ENCODE peak calls at places on chromosome 3, in five cellular contexts. D, O, V, W and B are unnamed samples.

GRCh38 chr3:43998374-43998840 is 243.3 kb upstream of the TOPAZ1 start:
- DNase-seq in D (no peak), V (no peak), O (no peak), W (no peak), B (peak)

GRCh38 chr3:73718326-73719110 is 93.8 kb upstream of the PDZRN3 start:
- DNase-seq in D (no peak), O (no peak), W (no peak), V (no peak), B (no peak)

GRCh38 chr3:122691195-122691594 is 10.6 kb downstream of the PARP14 start:
- DNase-seq in O (peak), D (no peak), W (peak), V (no peak), B (no peak)

GRCh38 chr3:47803478-47804025 is 614 bp downstream of the DHX30 start:
- DNase-seq in W (no peak), V (no peak), O (no peak), D (no peak), B (no peak)

GRCh38 chr3:52225452-52226228 is at the start of gene TLR9:
- DNase-seq in O (peak), D (no peak), W (no peak), V (no peak), B (no peak)

GRCh38 chr3:99400352-99400751 is 238.0 kb upstream of the COL8A1 start:
- DNase-seq in O (no peak), W (no peak), D (no peak), V (no peak), B (no peak)

GRCh38 chr3:156997351-156997750 is 162.6 kb downstream of the CCNL1 start:
- DNase-seq in O (no peak), V (no peak), D (no peak), W (no peak), B (no peak)

GRCh38 chr3:27488821-27489220 is 4.6 kb upstream of the SLC4A7 start:
- DNase-seq in V (no peak), O (no peak), W (no peak), D (no peak), B (no peak)

GRCh38 chr3:123881771-123882170 is 2.4 kb downstream of the MYLK start:
- DNase-seq in D (no peak), V (no peak), O (no peak), W (no peak), B (peak)

GRCh38 chr3:24678441-24678865 is 183.8 kb upstream of the THRB start:
- DNase-seq in W (no peak), O (no peak), D (no peak), V (no peak), B (no peak)

GRCh38 chr3:125401402-125401801 is 26.3 kb upstream of the ZNF148 start:
- DNase-seq in O (no peak), V (no peak), D (no peak), W (peak), B (no peak)

GRCh38 chr3:37768107-37768809 is 93.4 kb upstream of the CTDSPL start:
- DNase-seq in O (no peak), V (no peak), W (peak), D (no peak), B (peak)

GRCh38 chr3:181687738-181688137 is 24.0 kb upstream of the SOX2 start:
- DNase-seq in V (no peak), D (no peak), O (no peak), W (no peak), B (no peak)

GRCh38 chr3:146020969-146021368 is 140.0 kb downstream of the PLOD2 start:
- DNase-seq in D (no peak), V (no peak), W (peak), O (no peak), B (peak)

GRCh38 chr3:123104550-123104949 is 37.7 kb downstream of the PDIA5 start:
- DNase-seq in D (peak), W (no peak), V (no peak), O (no peak), B (no peak)

GRCh38 chr3:152513301-152513960 is 244.7 kb downstream of the MBNL1 start:
- DNase-seq in O (no peak), W (no peak), D (no peak), V (no peak), B (no peak)

DNA sequence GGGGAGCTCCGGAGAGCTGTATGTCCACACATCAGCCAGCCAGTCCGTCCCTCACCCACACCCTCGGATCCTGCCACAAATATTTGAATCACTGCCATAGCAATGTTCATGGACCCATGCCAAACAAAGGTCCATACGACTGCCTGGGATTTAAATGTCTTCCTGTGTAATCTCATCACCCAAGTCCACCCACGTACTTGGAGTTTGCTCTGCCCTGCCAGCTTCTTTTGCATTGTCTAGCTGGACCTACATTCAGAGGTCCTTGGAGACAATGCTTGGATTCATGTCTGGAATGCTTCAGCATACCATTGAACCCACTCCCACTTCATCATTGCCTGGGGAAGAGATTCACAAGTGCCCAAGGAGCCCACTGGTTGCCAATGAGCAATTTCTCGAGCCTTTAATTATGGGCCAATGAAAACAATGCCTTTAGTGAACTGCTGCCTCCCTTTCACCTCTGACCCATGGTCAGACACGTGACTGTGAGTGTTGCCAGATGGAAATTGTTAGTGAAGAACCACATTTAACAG is 90.4 kb upstream of the PHLDB2 start:
- DNase-seq in V (no peak), D (peak), O (no peak), W (peak), B (no peak)
- H3K27ac ChIP-seq in V (no peak), D (peak), O (no peak), W (peak), B (no peak)

GRCh38 chr3:186318135-186318534 is 43.9 kb downstream of the DGKG start:
- DNase-seq in D (no peak), W (peak), V (no peak), O (no peak), B (no peak)

GRCh38 chr3:186321746-186322145 is 40.3 kb downstream of the DGKG start:
- DNase-seq in W (no peak), D (no peak), V (no peak), O (no peak), B (no peak)

GRCh38 chr3:186319988-186320387 is 42.0 kb downstream of the DGKG start:
- DNase-seq in D (no peak), V (no peak), O (no peak), W (no peak), B (no peak)

GRCh38 chr3:186322761-186323160 is 39.3 kb downstream of the DGKG start:
- DNase-seq in V (no peak), W (no peak), D (no peak), O (no peak), B (no peak)

GRCh38 chr3:186320862-186321568 is 41.0 kb downstream of the DGKG start:
- DNase-seq in W (no peak), O (no peak), V (no peak), D (no peak), B (no peak)
- TF ChIP-seq JUNB in W (no peak), O (no peak), V (no peak), D (no peak), B (no peak)

DNA sequence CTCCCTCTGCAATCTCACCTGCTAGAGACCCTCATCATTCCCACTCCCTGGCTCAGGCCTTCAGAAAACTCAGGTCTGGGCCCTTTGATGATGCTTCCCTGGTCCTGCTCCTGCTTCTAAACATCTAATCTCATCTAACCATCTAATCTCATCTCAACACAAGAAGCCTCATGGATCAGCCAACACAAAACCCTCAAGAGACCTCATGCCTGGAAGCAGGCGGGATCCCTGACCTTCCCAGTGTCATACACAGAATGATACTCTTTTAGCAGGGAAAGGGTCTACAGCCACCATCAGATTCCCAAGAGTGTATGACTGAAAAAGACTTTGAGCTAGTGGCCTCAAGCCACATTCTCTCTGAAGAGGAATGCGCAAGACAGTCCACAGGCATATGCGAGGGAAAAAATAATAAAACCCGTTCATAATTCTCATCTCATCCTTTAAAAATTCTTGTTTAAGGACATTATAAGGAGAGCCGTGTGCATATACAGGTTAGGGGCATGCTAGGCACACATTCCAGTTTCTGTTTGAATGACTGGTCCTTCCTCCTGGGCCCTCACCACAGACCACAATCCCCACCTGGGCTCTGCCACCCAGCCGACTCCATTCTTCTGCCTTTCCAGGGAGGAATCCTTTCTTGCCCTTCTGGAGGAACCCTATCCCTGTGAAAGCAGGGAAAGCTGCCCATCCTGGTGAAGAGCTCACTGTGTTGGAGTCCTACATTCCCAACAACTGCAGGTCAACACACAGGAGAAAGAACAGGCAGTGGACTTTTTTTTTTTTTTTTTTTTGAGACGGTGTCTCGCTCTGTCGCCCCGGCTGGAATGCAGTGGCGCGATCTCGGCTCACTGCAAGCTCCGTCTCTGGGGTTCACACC is 2.2 kb downstream of the ZXDC start:
- DNase-seq in D (no peak), O (no peak), W (no peak), V (no peak), B (no peak)
- H3K27ac ChIP-seq in D (peak), O (peak), W (peak), V (no peak), B (peak)

DNA sequence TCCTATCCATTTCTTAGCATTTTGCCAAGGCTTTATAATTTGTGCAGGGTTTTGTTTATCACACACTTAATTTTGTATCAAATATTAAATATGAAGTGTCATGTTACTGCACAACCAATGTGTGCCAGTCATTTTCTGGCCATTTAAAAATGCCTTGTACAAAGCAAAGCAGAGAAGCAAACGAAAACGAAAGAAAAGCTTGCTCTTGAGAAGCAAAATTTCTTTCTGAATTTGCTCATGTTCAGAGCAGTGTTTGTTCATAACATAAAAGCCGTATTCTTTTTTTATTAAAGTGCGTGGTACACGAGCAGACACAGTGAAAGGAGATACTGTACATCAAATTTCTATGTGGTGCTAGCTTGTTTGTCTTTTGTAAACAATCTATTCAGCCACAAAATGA is 792.6 kb downstream of the NAALADL2 start:
- DNase-seq in O (no peak), V (no peak), W (no peak), D (no peak), B (no peak)
- TF ChIP-seq JUNB in O (no peak), V (no peak), W (no peak), D (no peak), B (no peak)

GRCh38 chr3:11381563-11381962 is 109.4 kb downstream of the ATG7 start:
- DNase-seq in D (no peak), W (no peak), O (no peak), V (no peak), B (no peak)

GRCh38 chr3:11379824-11380281 is 107.7 kb downstream of the ATG7 start:
- DNase-seq in V (no peak), O (no peak), W (no peak), D (no peak), B (no peak)

GRCh38 chr3:11384074-11384473 is 111.9 kb downstream of the ATG7 start:
- DNase-seq in W (no peak), V (no peak), D (no peak), O (no peak), B (no peak)

GRCh38 chr3:11380314-11380713 is 108.1 kb downstream of the ATG7 start:
- DNase-seq in O (no peak), D (no peak), W (peak), V (no peak), B (no peak)

DNA sequence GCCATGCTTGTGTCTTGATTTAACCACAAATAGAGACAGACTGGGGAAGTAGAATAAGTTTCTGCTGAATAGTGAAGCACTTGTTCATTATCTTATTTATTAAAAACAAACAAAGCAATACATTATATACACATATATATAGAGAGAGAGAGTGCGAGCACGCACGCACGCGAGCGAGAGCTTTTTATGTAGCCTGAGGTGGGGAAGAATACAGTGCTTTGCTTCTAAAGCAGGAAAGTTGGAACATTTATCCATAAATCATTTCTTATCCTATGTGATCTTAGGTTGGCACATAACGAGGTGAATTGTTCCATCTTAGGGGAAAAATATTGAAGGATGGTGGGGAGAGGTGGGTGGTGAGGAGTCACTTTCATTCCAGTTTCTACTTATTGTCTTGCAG is 109.9 kb downstream of the ATG7 start:
- DNase-seq in O (no peak), W (no peak), D (no peak), V (no peak), B (no peak)
- H3K27ac ChIP-seq in O (no peak), W (no peak), D (no peak), V (no peak), B (no peak)

DNA sequence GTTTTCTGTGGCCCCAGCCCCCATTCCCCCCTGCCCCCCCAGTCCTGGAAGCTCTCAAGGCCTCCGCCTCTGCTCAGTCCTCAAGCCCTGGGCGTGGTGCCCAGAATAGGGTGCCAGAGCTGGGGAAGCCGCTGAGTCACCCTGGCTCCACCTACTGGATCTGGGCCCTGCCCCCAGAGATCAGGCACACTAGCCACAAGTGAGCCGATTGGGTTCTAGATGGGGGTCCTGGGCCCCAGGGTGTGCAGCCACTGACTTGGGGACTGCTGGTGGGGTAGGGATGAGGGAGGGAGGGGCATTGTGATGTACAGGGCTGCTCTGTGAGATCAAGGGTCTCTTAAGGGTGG is 5.7 kb downstream of the EIF4G1 start:
- DNase-seq in W (peak), V (peak), D (peak), O (no peak), B (peak)
- TF ChIP-seq JUNB in W (no peak), V (no peak), D (no peak), O (no peak), B (no peak)